ENCODE peak calls at places on chromosomes 6 and 20, in six cellular contexts. V is MM.1S; I is cardiac muscle cell; L is aorta; O is GM12878; G is effector memory CD4-positive, alpha-beta T cell. M is an unnamed sample.
A peak's percentile ranks its signal among the peaks of the same experiment; 100 is the strongest.

GRCh38 chr6:35449287-35449881 is 2.8 kb upstream of the FANCE start:
- DNase-seq in V (peak; percentile 82), I (peak; percentile 82), L (no peak), O (no peak), G (no peak), M (peak; percentile 47)

GRCh38 chr20:31410011-31410410 is 4.0 kb upstream of the DEFB121 start:
- DNase-seq in V (no peak), I (no peak), L (no peak), O (no peak), G (no peak), M (no peak)

GRCh38 chr20:50285376-50286173 is 94.9 kb downstream of the CEBPB start:
- DNase-seq in V (no peak), I (no peak), L (no peak), O (peak; percentile 28), G (no peak), M (no peak)

GRCh38 chr6:136522636-136523035 is 27.6 kb downstream of the MAP7 start:
- DNase-seq in V (no peak), I (no peak), L (no peak), O (no peak), G (no peak), M (no peak)

GRCh38 chr6:5300206-5300764 is 39.0 kb downstream of the FARS2 start:
- DNase-seq in V (no peak), I (no peak), L (no peak), O (no peak), G (no peak), M (no peak)

GRCh38 chr6:28940294-28940858 is 16.6 kb upstream of the TRIM27 start:
- DNase-seq in V (no peak), I (peak; percentile 56), L (peak; percentile 80), O (peak; percentile 37), G (no peak), M (peak; percentile 63)

GRCh38 chr6:32069878-32070515 is 31.8 kb downstream of the CYP21A2 start:
- DNase-seq in V (no peak), I (no peak), L (no peak), O (no peak), G (no peak), M (no peak)

GRCh38 chr6:107533415-107534059 is 43.6 kb downstream of the SOBP start:
- DNase-seq in V (no peak), I (no peak), L (no peak), O (no peak), G (no peak), M (no peak)

GRCh38 chr20:59805786-59806577 is 127.5 kb downstream of the SYCP2 start:
- DNase-seq in V (no peak), I (no peak), L (peak; percentile 67), O (no peak), G (no peak), M (no peak)

GRCh38 chr6:54864272-54864671 is 17.7 kb downstream of the FAM83B start:
- DNase-seq in V (no peak), I (no peak), L (no peak), O (no peak), G (no peak), M (no peak)

GRCh38 chr20:24736131-24736843 is 212.8 kb upstream of the CST7 start:
- DNase-seq in V (no peak), I (no peak), L (no peak), O (no peak), G (no peak), M (no peak)

GRCh38 chr6:131443514-131443913 is 129.5 kb upstream of the ARG1 start:
- DNase-seq in V (no peak), I (no peak), L (no peak), O (no peak), G (no peak), M (no peak)

GRCh38 chr6:38371312-38371672 is 268.4 kb downstream of the BTBD9 start:
- DNase-seq in V (no peak), I (peak; percentile 9), L (no peak), O (no peak), G (no peak), M (no peak)

GRCh38 chr6:3742076-3742425 is 9.5 kb downstream of the PXDC1 start:
- DNase-seq in V (no peak), I (no peak), L (no peak), O (no peak), G (no peak), M (no peak)

GRCh38 chr6:168309183-168309582 is 10.4 kb downstream of the DACT2 start:
- DNase-seq in V (no peak), I (no peak), L (no peak), O (no peak), G (no peak), M (no peak)

GRCh38 chr6:138588805-138589434 is 89.6 kb upstream of the NHSL1 start:
- DNase-seq in V (peak; percentile 62), I (peak; percentile 65), L (no peak), O (peak; percentile 30), G (peak; percentile 34), M (peak; percentile 71)

GRCh38 chr20:57091748-57092111 is 174.7 kb downstream of the BMP7 start:
- DNase-seq in V (no peak), I (no peak), L (peak; percentile 51), O (no peak), G (no peak), M (no peak)

GRCh38 chr6:593139-593906 is 63.6 kb downstream of the HUS1B start:
- DNase-seq in V (peak; percentile 70), I (peak; percentile 77), L (no peak), O (peak; percentile 13), G (peak; percentile 54), M (peak; percentile 58)

GRCh38 chr6:65259080-65259479 is 447.9 kb downstream of the EYS start:
- DNase-seq in V (peak; percentile 6), I (no peak), L (no peak), O (no peak), G (no peak), M (no peak)

GRCh38 chr20:44650777-44651493 is 564 bp downstream of the ADA start:
- DNase-seq in V (peak; percentile 55), I (no peak), L (no peak), O (no peak), G (no peak), M (no peak)

GRCh38 chr20:50348118-50348517 is 157.5 kb downstream of the CEBPB start:
- DNase-seq in V (no peak), I (no peak), L (no peak), O (no peak), G (no peak), M (no peak)

GRCh38 chr6:88561034-88561973 is 395.2 kb upstream of the CNR1 start:
- DNase-seq in V (no peak), I (no peak), L (no peak), O (no peak), G (no peak), M (no peak)

GRCh38 chr6:77633471-77633870 is 19.4 kb upstream of the MEI4 start:
- DNase-seq in V (no peak), I (no peak), L (no peak), O (no peak), G (no peak), M (no peak)

GRCh38 chr6:147744012-147744411 is 235.5 kb downstream of the SAMD5 start:
- DNase-seq in V (no peak), I (no peak), L (no peak), O (no peak), G (no peak), M (no peak)

GRCh38 chr20:48419173-48419572 is 408.6 kb downstream of the PREX1 start:
- DNase-seq in V (no peak), I (no peak), L (no peak), O (no peak), G (no peak), M (no peak)

GRCh38 chr20:48425776-48426175 is 402.0 kb downstream of the PREX1 start:
- DNase-seq in V (no peak), I (no peak), L (no peak), O (no peak), G (no peak), M (no peak)

GRCh38 chr20:48421547-48421946 is 406.3 kb downstream of the PREX1 start:
- DNase-seq in V (peak; percentile 8), I (no peak), L (no peak), O (no peak), G (no peak), M (no peak)

GRCh38 chr20:48422242-48422960 is 405.4 kb downstream of the PREX1 start:
- DNase-seq in V (no peak), I (no peak), L (no peak), O (no peak), G (no peak), M (no peak)
- H3K4me1 ChIP-seq in V (no peaks in the 10 kb centered on the region), I (no peaks in the 10 kb centered on the region), L (no peaks in the 10 kb centered on the region), O (peaks cover 3% of the 10 kb centered on the region), G (no peaks in the 10 kb centered on the region), M (no peaks in the 10 kb centered on the region)

DNA sequence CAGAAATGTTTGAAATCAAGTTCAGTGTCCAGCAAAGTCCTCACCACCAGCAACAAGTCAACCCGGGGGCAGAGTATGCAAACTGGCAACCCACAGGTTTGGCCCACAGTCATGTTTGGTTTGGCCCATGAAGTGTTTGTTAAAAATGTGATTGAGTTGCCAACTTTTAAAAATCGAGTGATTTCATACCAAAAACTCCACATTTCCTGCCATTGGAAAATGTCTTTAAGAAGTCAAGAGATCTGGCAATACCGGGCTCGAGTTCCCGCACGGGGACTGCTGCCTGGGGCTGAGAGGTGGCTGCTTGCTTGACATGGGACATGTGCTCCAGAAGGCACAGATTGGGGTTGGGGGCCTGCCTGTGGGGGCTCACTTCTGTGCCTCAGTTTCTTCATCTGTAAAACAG is 36.1 kb downstream of the PREX1 start:
- DNase-seq in V (no peak), I (no peak), L (peak; percentile 74), O (no peak), G (no peak), M (no peak)
- H3K4me1 ChIP-seq in V (no peaks in the 10 kb centered on the region), I (peaks cover 5% of the 10 kb centered on the region), L (no peaks in the 10 kb centered on the region), O (peaks cover 55% of the 10 kb centered on the region), G (peaks cover 28% of the 10 kb centered on the region), M (peaks cover 57% of the 10 kb centered on the region)

DNA sequence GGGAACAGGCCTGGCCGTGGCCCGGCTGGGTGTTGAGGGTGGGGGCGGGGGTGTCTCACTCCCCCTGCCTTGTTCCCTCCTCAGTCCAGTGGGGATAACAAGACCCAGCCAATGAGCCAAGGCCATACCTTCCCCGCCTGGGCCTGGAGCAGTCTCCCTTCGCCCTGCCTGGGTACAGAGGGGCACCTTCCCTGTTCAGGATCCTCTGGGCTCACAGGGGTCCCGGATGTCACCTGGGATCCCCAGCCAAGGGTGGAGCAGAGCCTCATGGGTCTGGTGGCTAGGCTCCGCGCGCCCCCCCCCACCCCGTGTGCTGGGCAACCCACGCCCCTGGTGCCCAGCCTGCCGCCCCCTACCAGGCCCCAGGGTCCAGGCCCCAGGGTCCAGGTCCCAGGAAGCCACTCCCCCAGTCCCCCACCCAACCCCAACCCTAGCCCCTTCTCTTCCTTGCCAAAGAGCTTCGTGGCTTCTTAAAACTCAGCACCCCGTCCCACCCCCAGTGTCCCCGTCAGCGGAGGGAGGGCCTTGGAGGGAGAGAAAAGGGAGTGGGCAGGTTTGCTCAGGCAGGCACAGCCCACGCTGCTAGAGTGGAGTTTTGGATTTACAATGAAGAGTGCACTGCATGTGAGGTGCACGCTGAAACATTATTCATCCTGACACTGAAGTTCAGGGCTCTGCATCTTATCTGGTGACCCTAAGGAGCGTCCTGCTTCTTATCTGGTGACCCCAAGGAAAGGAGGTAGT is 11.8 kb downstream of the HRH3 start:
- DNase-seq in V (no peak), I (no peak), L (no peak), O (no peak), G (no peak), M (no peak)
- H3K4me1 ChIP-seq in V (no peaks in the 10 kb centered on the region), I (peaks cover 4% of the 10 kb centered on the region), L (no peaks in the 10 kb centered on the region), O (no peaks in the 10 kb centered on the region), G (no peaks in the 10 kb centered on the region), M (peaks cover 8% of the 10 kb centered on the region)

DNA sequence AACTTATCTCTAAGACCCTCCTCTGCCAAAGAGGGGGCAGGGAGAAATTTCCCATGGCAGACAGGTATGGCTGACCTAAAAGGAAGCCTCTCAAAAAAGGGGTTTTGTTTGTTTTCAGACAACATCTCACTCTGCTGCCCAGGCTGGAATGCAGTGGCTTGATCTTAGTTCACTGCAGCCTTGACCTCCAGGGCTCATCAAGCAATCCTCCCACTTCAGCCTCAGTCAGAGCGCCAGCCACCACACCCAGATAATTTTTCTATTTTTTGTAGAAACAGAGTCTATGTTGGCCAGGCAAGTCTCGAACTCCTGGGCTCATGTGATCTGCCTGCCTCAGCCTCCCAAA is 3.8 kb downstream of the EZR start:
- DNase-seq in V (no peak), I (no peak), L (no peak), O (no peak), G (no peak), M (no peak)
- H3K4me1 ChIP-seq in V (peaks cover 20% of the 10 kb centered on the region), I (peaks cover 51% of the 10 kb centered on the region), L (no peaks in the 10 kb centered on the region), O (peaks cover 45% of the 10 kb centered on the region), G (peaks cover 56% of the 10 kb centered on the region), M (peaks cover 20% of the 10 kb centered on the region)